ENCODE peak calls at places on chromosomes 3 and 15, in four cellular contexts. One of them, this sample, is unnamed.

GRCh38 chr3:32041316-32041715 is 59.8 kb downstream of the ZNF860 start:
- DNase-seq in CD8-positive, alpha-beta memory T cell: no peak
- DNase-seq in hepatocyte: no peak
- DNase-seq in small intestine: peak; percentile 93
- DNase-seq in this sample: no peak

GRCh38 chr15:54083501-54083900 is 105.3 kb downstream of the UNC13C start:
- DNase-seq in CD8-positive, alpha-beta memory T cell: no peak
- DNase-seq in hepatocyte: no peak
- DNase-seq in small intestine: no peak
- DNase-seq in this sample: no peak

GRCh38 chr15:42591238-42591936 is 16.0 kb downstream of the STARD9 start:
- DNase-seq in CD8-positive, alpha-beta memory T cell: no peak
- DNase-seq in hepatocyte: peak; percentile 36
- DNase-seq in small intestine: peak; percentile 45
- DNase-seq in this sample: peak; percentile 52

GRCh38 chr3:196969001-196969659 is 497 bp upstream of the PIGZ start:
- DNase-seq in CD8-positive, alpha-beta memory T cell: peak; percentile 20
- DNase-seq in hepatocyte: peak; percentile 41
- DNase-seq in small intestine: peak; percentile 23
- DNase-seq in this sample: no peak

GRCh38 chr15:45184562-45185041 is 3.2 kb downstream of the SHF start:
- DNase-seq in CD8-positive, alpha-beta memory T cell: no peak
- DNase-seq in hepatocyte: no peak
- DNase-seq in small intestine: no peak
- DNase-seq in this sample: no peak

GRCh38 chr3:130601662-130602061 is 84.7 kb downstream of the COL6A6 start:
- DNase-seq in CD8-positive, alpha-beta memory T cell: no peak
- DNase-seq in hepatocyte: no peak
- DNase-seq in small intestine: no peak
- DNase-seq in this sample: no peak

GRCh38 chr3:119145500-119146167 is at the start of gene TEX55:
- DNase-seq in CD8-positive, alpha-beta memory T cell: no peak
- DNase-seq in hepatocyte: peak; percentile 76
- DNase-seq in small intestine: peak; percentile 65
- DNase-seq in this sample: peak; percentile 22

GRCh38 chr15:72340366-72340765 is 20.4 kb upstream of the CELF6 start:
- DNase-seq in CD8-positive, alpha-beta memory T cell: no peak
- DNase-seq in hepatocyte: no peak
- DNase-seq in small intestine: no peak
- DNase-seq in this sample: no peak

GRCh38 chr15:22861151-22861550 is 22.7 kb downstream of the NIPA2 start:
- DNase-seq in CD8-positive, alpha-beta memory T cell: no peak
- DNase-seq in hepatocyte: no peak
- DNase-seq in small intestine: no peak
- DNase-seq in this sample: no peak

GRCh38 chr3:97942801-97943546 is 29.3 kb downstream of the RIOX2 start:
- DNase-seq in CD8-positive, alpha-beta memory T cell: no peak
- DNase-seq in hepatocyte: no peak
- DNase-seq in small intestine: no peak
- DNase-seq in this sample: no peak

GRCh38 chr3:32835049-32835371 is 17.2 kb downstream of the TRIM71 start:
- DNase-seq in CD8-positive, alpha-beta memory T cell: no peak
- DNase-seq in hepatocyte: no peak
- DNase-seq in small intestine: no peak
- DNase-seq in this sample: no peak

GRCh38 chr3:149638401-149639092 is 19.3 kb downstream of the WWTR1 start:
- DNase-seq in CD8-positive, alpha-beta memory T cell: no peak
- DNase-seq in hepatocyte: peak; percentile 40
- DNase-seq in small intestine: no peak
- DNase-seq in this sample: no peak

GRCh38 chr3:155846119-155846518 is 8.1 kb downstream of the SLC33A1 start:
- DNase-seq in CD8-positive, alpha-beta memory T cell: no peak
- DNase-seq in hepatocyte: no peak
- DNase-seq in small intestine: no peak
- DNase-seq in this sample: no peak

GRCh38 chr3:193831495-193832455 is 238.8 kb downstream of the OPA1 start:
- DNase-seq in CD8-positive, alpha-beta memory T cell: no peak
- DNase-seq in hepatocyte: no peak
- DNase-seq in small intestine: peak; percentile 76
- DNase-seq in this sample: no peak

GRCh38 chr15:26889298-26889898 is 22.5 kb downstream of the GABRA5 start:
- DNase-seq in CD8-positive, alpha-beta memory T cell: no peak
- DNase-seq in hepatocyte: peak; percentile 76
- DNase-seq in small intestine: peak; percentile 69
- DNase-seq in this sample: peak; percentile 60

GRCh38 chr3:28334552-28334951 is 14.0 kb upstream of the ZCWPW2 start:
- DNase-seq in CD8-positive, alpha-beta memory T cell: no peak
- DNase-seq in hepatocyte: no peak
- DNase-seq in small intestine: no peak
- DNase-seq in this sample: no peak

GRCh38 chr3:26920579-26920978 is 298.0 kb downstream of the LRRC3B start:
- DNase-seq in CD8-positive, alpha-beta memory T cell: no peak
- DNase-seq in hepatocyte: no peak
- DNase-seq in small intestine: no peak
- DNase-seq in this sample: no peak

GRCh38 chr3:46695962-46696922 is 2.8 kb upstream of the ALS2CL start:
- DNase-seq in CD8-positive, alpha-beta memory T cell: no peak
- DNase-seq in hepatocyte: peak; percentile 54
- DNase-seq in small intestine: no peak
- DNase-seq in this sample: no peak

GRCh38 chr15:46815765-46816164 is 901.5 kb upstream of the SEMA6D start:
- DNase-seq in CD8-positive, alpha-beta memory T cell: no peak
- DNase-seq in hepatocyte: peak; percentile 18
- DNase-seq in small intestine: no peak
- DNase-seq in this sample: no peak

GRCh38 chr15:65374334-65374733 is 3.5 kb downstream of the IGDCC3 start:
- DNase-seq in CD8-positive, alpha-beta memory T cell: no peak
- DNase-seq in hepatocyte: no peak
- DNase-seq in small intestine: no peak
- DNase-seq in this sample: no peak

GRCh38 chr3:157290761-157291160 is 130.8 kb upstream of the CCNL1 start:
- DNase-seq in CD8-positive, alpha-beta memory T cell: no peak
- DNase-seq in hepatocyte: peak; percentile 22
- DNase-seq in small intestine: no peak
- DNase-seq in this sample: no peak

GRCh38 chr3:185317674-185318073 is 45.3 kb upstream of the MAP3K13 start:
- DNase-seq in CD8-positive, alpha-beta memory T cell: no peak
- DNase-seq in hepatocyte: no peak
- DNase-seq in small intestine: no peak
- DNase-seq in this sample: no peak

GRCh38 chr3:139935866-139936817 is 1.2 kb downstream of the CLSTN2 start:
- DNase-seq in CD8-positive, alpha-beta memory T cell: no peak
- DNase-seq in hepatocyte: peak; percentile 73
- DNase-seq in small intestine: peak; percentile 32
- DNase-seq in this sample: no peak

GRCh38 chr3:97863775-97864174 is 42.0 kb downstream of the CRYBG3 start:
- DNase-seq in CD8-positive, alpha-beta memory T cell: no peak
- DNase-seq in hepatocyte: no peak
- DNase-seq in small intestine: no peak
- DNase-seq in this sample: no peak

GRCh38 chr3:149810846-149811245 is 2.2 kb upstream of the RNF13 start:
- DNase-seq in CD8-positive, alpha-beta memory T cell: no peak
- DNase-seq in hepatocyte: no peak
- DNase-seq in small intestine: no peak
- DNase-seq in this sample: no peak

GRCh38 chr3:171057075-171057474 is 30.6 kb upstream of the SLC2A2 start:
- DNase-seq in CD8-positive, alpha-beta memory T cell: no peak
- DNase-seq in hepatocyte: no peak
- DNase-seq in small intestine: no peak
- DNase-seq in this sample: no peak

GRCh38 chr3:196198771-196199753 is 12.1 kb downstream of the ZDHHC19 start:
- DNase-seq in CD8-positive, alpha-beta memory T cell: no peak
- DNase-seq in hepatocyte: no peak
- DNase-seq in small intestine: peak; percentile 46
- DNase-seq in this sample: no peak

GRCh38 chr3:61358364-61358763 is 107.1 kb upstream of the FHIT start:
- DNase-seq in CD8-positive, alpha-beta memory T cell: no peak
- DNase-seq in hepatocyte: peak; percentile 54
- DNase-seq in small intestine: peak; percentile 20
- DNase-seq in this sample: no peak

GRCh38 chr3:197989651-197990050 is 29.6 kb downstream of the LMLN start:
- DNase-seq in CD8-positive, alpha-beta memory T cell: no peak
- DNase-seq in hepatocyte: no peak
- DNase-seq in small intestine: no peak
- DNase-seq in this sample: no peak

GRCh38 chr15:52003710-52004109 is 15.3 kb upstream of the MAPK6 start:
- DNase-seq in CD8-positive, alpha-beta memory T cell: no peak
- DNase-seq in hepatocyte: no peak
- DNase-seq in small intestine: no peak
- DNase-seq in this sample: no peak
- H3K4me3 ChIP-seq in CD8-positive, alpha-beta memory T cell: no peak overlapping the region
- H3K4me3 ChIP-seq in hepatocyte: no peak overlapping the region
- H3K4me3 ChIP-seq in small intestine: no peak overlapping the region
- H3K4me3 ChIP-seq in this sample: no peak overlapping the region

DNA sequence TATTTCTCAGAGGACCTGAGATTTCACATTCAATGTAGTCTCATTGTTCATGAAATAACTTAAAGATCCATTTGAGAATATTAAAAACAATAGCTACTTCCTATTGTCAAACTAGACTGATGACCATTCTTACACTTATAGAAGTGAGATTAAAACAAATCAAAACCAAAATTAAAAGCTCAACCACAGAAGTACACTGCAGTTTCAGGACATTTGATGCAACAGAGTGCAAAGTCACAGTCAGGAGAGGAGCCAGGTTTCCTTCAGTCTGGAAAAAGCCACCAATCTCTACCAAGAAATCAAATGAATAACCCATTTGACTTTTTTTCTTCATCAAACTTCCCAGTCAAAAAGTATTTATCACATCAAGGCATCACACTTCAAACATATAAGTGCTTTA is 5.5 kb downstream of the CCPG1 start:
- DNase-seq in CD8-positive, alpha-beta memory T cell: no peak
- DNase-seq in hepatocyte: no peak
- DNase-seq in small intestine: no peak
- DNase-seq in this sample: no peak
- H3K4me3 ChIP-seq in CD8-positive, alpha-beta memory T cell: no peak overlapping the region
- H3K4me3 ChIP-seq in hepatocyte: no peak overlapping the region
- H3K4me3 ChIP-seq in small intestine: no peak overlapping the region
- H3K4me3 ChIP-seq in this sample: no peak overlapping the region

DNA sequence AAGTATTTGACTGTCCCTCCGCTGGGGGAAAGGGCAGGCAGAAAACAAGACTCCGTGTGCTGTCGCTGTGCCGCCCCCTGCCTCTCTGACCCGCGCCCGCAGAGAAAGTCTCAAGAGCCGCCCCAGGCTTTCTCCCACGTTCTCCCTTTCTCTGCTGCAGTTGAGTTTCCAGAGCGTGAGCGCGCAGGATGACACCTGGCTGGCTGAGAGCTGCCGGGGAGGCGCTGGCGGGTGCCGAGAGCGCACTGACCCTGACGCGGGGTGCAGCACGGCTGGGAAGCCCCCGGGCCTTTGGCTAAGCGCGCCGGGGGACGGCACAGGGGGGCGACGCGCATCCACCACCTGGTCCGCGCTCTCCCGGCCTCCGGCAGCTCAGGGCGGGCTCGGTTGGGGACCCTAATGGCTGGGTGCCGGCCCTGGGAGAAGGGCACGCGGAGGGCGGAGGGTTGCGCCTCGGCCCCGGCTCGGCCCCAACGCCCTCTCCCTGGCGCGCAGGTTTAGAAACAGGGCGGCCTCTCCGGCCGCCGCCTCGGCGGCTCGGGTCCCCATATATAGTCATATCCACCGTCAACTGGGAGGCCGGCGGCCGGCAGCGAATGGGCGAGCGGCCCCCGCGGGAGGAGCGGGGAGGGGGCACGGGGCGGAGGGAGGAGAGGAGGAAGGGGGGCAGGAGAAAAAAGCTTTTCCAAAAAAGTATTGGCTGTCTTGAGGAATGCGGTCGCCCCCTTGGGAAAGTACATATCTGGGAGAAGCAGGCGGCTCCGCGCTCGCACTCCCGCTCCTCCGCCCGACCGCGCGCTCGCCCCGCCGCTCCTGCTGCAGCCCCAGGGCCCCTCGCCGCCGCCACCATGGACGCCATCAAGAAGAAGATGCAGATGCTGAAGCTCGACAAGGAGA is at the start of gene TPM1:
- DNase-seq in CD8-positive, alpha-beta memory T cell: no peak
- DNase-seq in hepatocyte: peak; percentile 81
- DNase-seq in small intestine: no peak
- DNase-seq in this sample: no peak
- H3K4me3 ChIP-seq in CD8-positive, alpha-beta memory T cell: no peak within 1 kb of the TSS
- H3K4me3 ChIP-seq in hepatocyte: peak within 1 kb of the TSS; percentile 70
- H3K4me3 ChIP-seq in small intestine: peak within 1 kb of the TSS; percentile 73
- H3K4me3 ChIP-seq in this sample: no peak within 1 kb of the TSS

GRCh38 chr3:128746881-128747280 is 20.9 kb downstream of the RAB7A start:
- DNase-seq in CD8-positive, alpha-beta memory T cell: no peak
- DNase-seq in hepatocyte: no peak
- DNase-seq in small intestine: peak; percentile 80
- DNase-seq in this sample: no peak

GRCh38 chr3:128753715-128754114 is 27.7 kb downstream of the RAB7A start:
- DNase-seq in CD8-positive, alpha-beta memory T cell: no peak
- DNase-seq in hepatocyte: no peak
- DNase-seq in small intestine: no peak
- DNase-seq in this sample: no peak

GRCh38 chr3:128748527-128748926 is 22.5 kb downstream of the RAB7A start:
- DNase-seq in CD8-positive, alpha-beta memory T cell: no peak
- DNase-seq in hepatocyte: no peak
- DNase-seq in small intestine: no peak
- DNase-seq in this sample: no peak

GRCh38 chr3:128745742-128746141 is 19.8 kb downstream of the RAB7A start:
- DNase-seq in CD8-positive, alpha-beta memory T cell: no peak
- DNase-seq in hepatocyte: no peak
- DNase-seq in small intestine: no peak
- DNase-seq in this sample: no peak

GRCh38 chr3:128749035-128749434 is 23.1 kb downstream of the RAB7A start:
- DNase-seq in CD8-positive, alpha-beta memory T cell: no peak
- DNase-seq in hepatocyte: no peak
- DNase-seq in small intestine: no peak
- DNase-seq in this sample: no peak
- H3K4me3 ChIP-seq in CD8-positive, alpha-beta memory T cell: no peak overlapping the region
- H3K4me3 ChIP-seq in hepatocyte: no peak overlapping the region
- H3K4me3 ChIP-seq in small intestine: no peak overlapping the region
- H3K4me3 ChIP-seq in this sample: no peak overlapping the region

GRCh38 chr3:143000525-143000924 is 845 bp upstream of the U2SURP start:
- DNase-seq in CD8-positive, alpha-beta memory T cell: no peak
- DNase-seq in hepatocyte: peak; percentile 58
- DNase-seq in small intestine: peak; percentile 44
- DNase-seq in this sample: no peak

GRCh38 chr3:143001034-143001368 is 369 bp upstream of the U2SURP start:
- DNase-seq in CD8-positive, alpha-beta memory T cell: no peak
- DNase-seq in hepatocyte: no peak
- DNase-seq in small intestine: no peak
- DNase-seq in this sample: no peak

GRCh38 chr3:142998439-142998838 is 2.9 kb upstream of the U2SURP start:
- DNase-seq in CD8-positive, alpha-beta memory T cell: no peak
- DNase-seq in hepatocyte: no peak
- DNase-seq in small intestine: no peak
- DNase-seq in this sample: no peak

GRCh38 chr3:143001369-143002082 is at the start of gene U2SURP:
- DNase-seq in CD8-positive, alpha-beta memory T cell: peak; percentile 89
- DNase-seq in hepatocyte: peak; percentile 99
- DNase-seq in small intestine: peak; percentile 98
- DNase-seq in this sample: peak; percentile 95

GRCh38 chr3:142999881-143000280 is 1.5 kb upstream of the U2SURP start:
- DNase-seq in CD8-positive, alpha-beta memory T cell: no peak
- DNase-seq in hepatocyte: no peak
- DNase-seq in small intestine: no peak
- DNase-seq in this sample: no peak
- H3K4me3 ChIP-seq in CD8-positive, alpha-beta memory T cell: no peak overlapping the region
- H3K4me3 ChIP-seq in hepatocyte: no peak overlapping the region
- H3K4me3 ChIP-seq in small intestine: no peak overlapping the region
- H3K4me3 ChIP-seq in this sample: peak overlapping the region; percentile 92

GRCh38 chr3:49358884-49359225 is 702 bp upstream of the GPX1 start:
- DNase-seq in CD8-positive, alpha-beta memory T cell: no peak
- DNase-seq in hepatocyte: no peak
- DNase-seq in small intestine: no peak
- DNase-seq in this sample: no peak
- H3K4me3 ChIP-seq in CD8-positive, alpha-beta memory T cell: peak overlapping the region; percentile 87
- H3K4me3 ChIP-seq in hepatocyte: no peak overlapping the region
- H3K4me3 ChIP-seq in small intestine: no peak overlapping the region
- H3K4me3 ChIP-seq in this sample: peak overlapping the region; percentile 87

This sample was measured in LNCaP clone FGC.